ENCODE peak calls at places on chromosomes 13 and 19, in six cellular contexts. C, Z, R, N, J and A are unnamed samples.

GRCh38 chr19:17777840-17778620 is 16.9 kb upstream of the B3GNT3 start:
- DNase-seq in C (peak; percentile 93), Z (peak; percentile 94), R (peak; percentile 40), N (peak; percentile 10), J (no peak), A (peak; percentile 85)

GRCh38 chr13:99382428-99383133 is 75.4 kb upstream of the GPR183 start:
- DNase-seq in C (no peak), Z (no peak), R (no peak), N (no peak), J (no peak), A (no peak)

GRCh38 chr19:20078696-20079095 is 896 bp downstream of the ZNF90 start:
- DNase-seq in C (no peak), Z (no peak), R (no peak), N (peak; percentile 18), J (no peak), A (no peak)

GRCh38 chr13:26971990-26972888 is 199.4 kb downstream of the USP12 start:
- DNase-seq in C (peak; percentile 52), Z (peak; percentile 80), R (peak; percentile 74), N (peak; percentile 20), J (no peak), A (no peak)

GRCh38 chr19:45781282-45782161 is 768 bp downstream of the DMPK start:
- DNase-seq in C (no peak), Z (peak; percentile 57), R (no peak), N (no peak), J (no peak), A (no peak)

GRCh38 chr13:24511824-24512207 is 762 bp downstream of the PARP4 start:
- DNase-seq in C (no peak), Z (no peak), R (no peak), N (no peak), J (peak; percentile 9), A (peak; percentile 4)

GRCh38 chr13:110250258-110250891 is 56.6 kb downstream of the COL4A1 start:
- DNase-seq in C (no peak), Z (no peak), R (no peak), N (peak; percentile 77), J (no peak), A (no peak)

GRCh38 chr13:73859841-73860240 is 274.4 kb downstream of the KLF12 start:
- DNase-seq in C (no peak), Z (no peak), R (no peak), N (no peak), J (no peak), A (no peak)

GRCh38 chr19:31718898-31719297 is 369.7 kb upstream of the TSHZ3 start:
- DNase-seq in C (no peak), Z (no peak), R (no peak), N (no peak), J (no peak), A (no peak)

GRCh38 chr13:26964278-26965057 is 203.9 kb upstream of the GPR12 start:
- DNase-seq in C (no peak), Z (no peak), R (no peak), N (peak; percentile 67), J (no peak), A (no peak)

GRCh38 chr13:39263033-39263432 is 224.8 kb downstream of the NHLRC3 start:
- DNase-seq in C (peak; percentile 40), Z (peak; percentile 17), R (peak; percentile 23), N (peak; percentile 23), J (peak; percentile 9), A (peak; percentile 66)

GRCh38 chr19:9040131-9040530 is 29.9 kb upstream of the MUC16 start:
- DNase-seq in C (no peak), Z (no peak), R (no peak), N (no peak), J (no peak), A (no peak)

GRCh38 chr19:41441321-41441945 is 1.5 kb upstream of the ERICH4 start:
- DNase-seq in C (no peak), Z (no peak), R (no peak), N (no peak), J (no peak), A (no peak)

GRCh38 chr19:10848208-10848843 is at the start of gene C19orf38:
- DNase-seq in C (no peak), Z (no peak), R (no peak), N (no peak), J (no peak), A (no peak)

GRCh38 chr13:62556973-62557372 is 1141.3 kb upstream of the PCDH20 start:
- DNase-seq in C (no peak), Z (no peak), R (no peak), N (peak; percentile 8), J (no peak), A (no peak)

GRCh38 chr13:110520431-110521295 is 40.9 kb downstream of the RAB20 start:
- DNase-seq in C (no peak), Z (peak; percentile 20), R (no peak), N (peak; percentile 53), J (no peak), A (no peak)

GRCh38 chr13:99316657-99317244 is 9.6 kb upstream of the GPR183 start:
- DNase-seq in C (no peak), Z (no peak), R (no peak), N (no peak), J (no peak), A (no peak)

GRCh38 chr19:3190470-3190770 is 4.7 kb downstream of the NCLN start:
- DNase-seq in C (no peak), Z (no peak), R (no peak), N (no peak), J (no peak), A (no peak)

DNA sequence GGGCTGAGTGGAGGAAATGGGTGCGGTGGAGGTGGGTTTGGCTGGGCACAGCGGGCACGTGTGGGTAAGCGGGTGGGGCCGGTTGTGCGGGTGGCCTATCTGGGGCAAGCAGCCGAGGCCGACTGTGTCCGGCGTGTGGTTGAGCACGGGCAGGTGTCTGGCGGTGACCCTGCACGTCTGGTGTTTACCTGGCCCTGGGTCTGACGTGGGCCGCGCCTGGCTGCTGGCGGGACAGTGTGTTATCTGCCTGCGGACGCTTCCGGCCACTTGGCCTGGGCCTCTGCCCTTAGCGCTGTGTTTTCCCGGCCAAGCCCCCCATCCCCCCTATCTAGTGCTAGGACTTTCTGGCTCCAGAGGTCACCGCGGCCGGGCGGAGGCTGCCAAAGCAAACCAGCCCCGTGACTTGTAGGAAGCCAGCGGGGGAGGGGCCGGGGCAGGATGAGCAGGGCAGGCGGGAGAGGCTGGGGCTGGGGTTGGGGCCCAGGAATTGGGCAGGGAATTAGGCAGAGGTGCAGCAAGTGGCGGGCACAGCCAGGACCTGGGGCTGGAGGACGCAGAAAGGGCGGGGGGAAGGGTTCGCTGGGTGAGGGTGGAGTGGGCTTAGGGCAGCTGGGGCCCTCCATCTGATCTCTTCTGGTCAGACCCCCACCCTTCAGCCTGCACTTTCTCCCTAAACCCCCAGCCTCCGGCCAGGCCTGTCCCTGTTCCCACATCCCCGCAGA is 534 bp upstream of the HPN start:
- DNase-seq in C (peak; percentile 94), Z (no peak), R (peak; percentile 96), N (no peak), J (no peak), A (no peak)
- TF ChIP-seq BHLHE40 in C (peak; percentile 74), Z (no peak), R (peak; percentile 86), N (no peak), J (peak; percentile 52), A (no peak)

DNA sequence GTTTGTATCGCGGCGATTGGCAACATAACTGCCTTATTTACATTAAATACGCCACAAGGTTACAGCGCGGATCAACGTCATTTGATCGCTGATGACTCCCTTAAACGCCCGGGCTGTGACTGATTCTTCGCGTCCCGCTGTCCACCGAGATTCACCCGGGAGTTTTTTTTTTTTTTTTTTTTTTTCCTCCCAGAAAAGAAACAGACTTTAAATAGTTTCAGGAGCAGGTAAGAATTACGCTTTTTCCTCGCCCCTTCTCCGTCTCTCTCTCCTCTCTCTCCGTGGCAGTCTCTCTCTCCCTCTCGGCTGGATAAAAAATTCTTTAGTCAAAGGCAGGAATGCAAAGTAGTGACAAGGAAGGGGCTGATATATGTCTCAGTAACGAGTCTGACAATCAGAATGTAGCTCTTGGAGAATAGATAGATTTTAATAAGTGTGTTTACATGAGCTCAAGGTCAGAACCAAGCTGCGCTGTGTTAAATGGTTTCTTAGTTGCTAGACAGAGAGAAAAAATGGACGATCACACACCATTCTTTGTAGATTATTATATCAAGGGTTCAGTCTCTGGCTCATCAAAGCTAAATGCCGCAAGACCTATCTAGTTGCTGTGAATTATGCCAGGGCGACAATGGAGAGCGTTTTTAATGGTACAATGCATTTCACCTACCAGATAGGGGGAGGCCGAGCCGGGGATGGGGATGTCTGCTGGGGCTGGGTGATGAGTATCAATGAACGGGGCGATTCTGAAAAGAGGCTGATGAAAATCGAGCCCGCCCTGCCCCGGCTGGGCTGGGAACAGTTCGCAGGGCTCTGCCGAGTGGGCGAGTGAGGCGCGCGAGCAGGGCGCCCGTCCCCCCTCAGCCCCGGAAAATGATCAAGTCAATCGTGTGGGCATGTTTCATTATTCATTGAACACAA is 147.2 kb upstream of the ZNF536 start:
- DNase-seq in C (no peak), Z (peak; percentile 26), R (no peak), N (no peak), J (no peak), A (peak; percentile 46)
- TF ChIP-seq BHLHE40 in C (no peak), Z (no peak), R (no peak), N (no peak), J (no peak), A (peak; percentile 58)

DNA sequence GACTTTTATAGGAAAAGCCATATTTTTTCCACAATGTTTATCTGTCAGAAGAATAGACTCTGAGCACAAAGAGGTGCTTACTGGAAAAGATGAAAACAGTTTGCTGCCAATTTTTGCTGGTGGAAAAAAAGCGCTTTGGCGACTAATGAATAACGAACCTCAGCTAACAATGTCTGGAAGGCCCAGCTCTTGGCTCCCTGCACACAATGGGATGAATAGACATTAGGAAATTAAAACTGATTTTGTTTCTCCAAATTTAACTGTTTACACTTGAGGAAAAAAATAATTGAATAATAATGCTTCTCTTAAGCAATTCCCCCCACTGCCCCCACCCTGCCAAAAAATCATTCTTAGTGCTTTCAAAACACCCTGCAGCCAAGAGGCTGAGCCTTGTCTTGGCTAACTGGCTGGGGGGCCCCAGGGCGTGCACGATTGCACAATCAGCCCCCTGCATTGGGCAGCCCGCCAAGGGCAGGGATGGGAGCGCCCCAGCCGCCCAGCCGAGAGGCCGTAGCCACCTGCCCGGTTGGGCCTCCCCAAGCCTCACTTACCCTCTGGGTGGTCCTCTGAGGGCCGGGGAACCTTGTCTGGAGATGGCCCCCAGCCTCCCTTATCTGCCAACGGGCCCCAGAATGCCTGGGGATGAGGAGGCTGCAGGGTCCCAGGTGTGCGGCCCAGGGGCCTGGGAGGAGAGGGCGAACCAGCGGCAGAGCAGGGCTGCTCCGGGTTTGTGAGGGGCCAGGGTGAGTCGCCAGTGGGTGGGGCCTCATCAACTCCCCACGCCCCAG is 16.8 kb downstream of the CEBPG start:
- DNase-seq in C (no peak), Z (no peak), R (no peak), N (no peak), J (no peak), A (no peak)
- TF ChIP-seq BHLHE40 in C (no peak), Z (no peak), R (no peak), N (no peak), J (no peak), A (no peak)

GRCh38 chr13:29850213-29850898 is at the start of gene UBL3:
- DNase-seq in C (peak; percentile 92), Z (peak; percentile 94), R (peak; percentile 90), N (peak; percentile 95), J (peak; percentile 62), A (peak; percentile 95)

GRCh38 chr13:29847501-29847983 is 2.9 kb downstream of the UBL3 start:
- DNase-seq in C (no peak), Z (peak; percentile 26), R (peak; percentile 37), N (peak; percentile 64), J (no peak), A (no peak)

GRCh38 chr13:29846475-29847256 is 3.8 kb downstream of the UBL3 start:
- DNase-seq in C (no peak), Z (no peak), R (no peak), N (no peak), J (no peak), A (no peak)

GRCh38 chr13:29849731-29850212 is 645 bp downstream of the UBL3 start:
- DNase-seq in C (peak; percentile 41), Z (peak; percentile 41), R (peak; percentile 33), N (peak; percentile 71), J (no peak), A (peak; percentile 35)

GRCh38 chr13:29849071-29849541 is 1.3 kb downstream of the UBL3 start:
- DNase-seq in C (peak; percentile 10), Z (peak; percentile 31), R (peak; percentile 13), N (peak; percentile 22), J (no peak), A (no peak)
- TF ChIP-seq BHLHE40 in C (no peak), Z (no peak), R (no peak), N (no peak), J (no peak), A (no peak)